ENCODE peak calls at places on chromosomes 7 and 10, in seven cellular contexts. I, W, C, L, J, S and Z are unnamed samples.

GRCh38 chr7:79453558-79454324 is at the start of gene MAGI2:
- DNase-seq in J (peak), S (peak), I (peak), L (peak), W (no peak), C (peak), Z (peak)

GRCh38 chr7:101882595-101883564 is 65.5 kb downstream of the CUX1 start:
- DNase-seq in J (peak), L (peak), C (peak), W (peak), I (peak), S (no peak), Z (peak)

GRCh38 chr7:81887098-81887497 is 117.3 kb upstream of the HGF start:
- DNase-seq in S (no peak), I (no peak), W (no peak), C (peak), J (no peak), L (no peak), Z (no peak)

GRCh38 chr7:117757440-117757839 is 115.8 kb downstream of the CTTNBP2 start:
- DNase-seq in L (no peak), C (no peak), S (no peak), J (no peak), W (no peak), I (no peak), Z (no peak)

GRCh38 chr7:135979674-135980660 is 2.8 kb upstream of the MTPN start:
- DNase-seq in J (no peak), L (no peak), W (no peak), I (no peak), C (no peak), S (no peak), Z (no peak)

GRCh38 chr10:98349508-98349922 is 65.5 kb downstream of the PYROXD2 start:
- DNase-seq in L (no peak), I (no peak), W (no peak), J (peak), S (no peak), C (no peak), Z (no peak)

GRCh38 chr10:24722676-24723385 is 856 bp downstream of the ARHGAP21 start:
- DNase-seq in L (peak), S (peak), C (peak), J (peak), W (no peak), I (peak), Z (no peak)

GRCh38 chr7:144670251-144670650 is 165.6 kb downstream of the TPK1 start:
- DNase-seq in L (no peak), I (no peak), C (no peak), S (no peak), W (peak), J (no peak), Z (peak)

GRCh38 chr7:66050990-66051424 is 24.6 kb upstream of the ASL start:
- DNase-seq in I (peak), W (no peak), J (no peak), C (peak), L (peak), S (no peak), Z (peak)

GRCh38 chr7:23530901-23531793 is 634 bp downstream of the TRA2A start:
- DNase-seq in J (peak), W (no peak), S (peak), I (peak), L (peak), C (peak), Z (peak)

GRCh38 chr7:120856621-120857352 is 1.2 kb downstream of the TSPAN12 start:
- DNase-seq in J (peak), I (peak), C (peak), S (peak), L (peak), W (peak), Z (no peak)

GRCh38 chr7:159049266-159050025 is 95.2 kb downstream of the VIPR2 start:
- DNase-seq in C (no peak), I (no peak), S (no peak), J (no peak), L (peak), W (no peak), Z (no peak)

GRCh38 chr10:34031410-34031809 is 696.9 kb upstream of the NRP1 start:
- DNase-seq in I (no peak), J (peak), L (no peak), W (no peak), C (no peak), S (no peak), Z (no peak)

GRCh38 chr10:79357180-79357579 is 9.9 kb downstream of the PPIF start:
- DNase-seq in W (no peak), I (no peak), C (no peak), S (no peak), J (no peak), L (no peak), Z (no peak)

GRCh38 chr7:55887786-55888185 is 530 bp downstream of the ZNF713 start:
- DNase-seq in W (no peak), C (peak), S (no peak), I (no peak), L (no peak), J (no peak), Z (no peak)

GRCh38 chr10:105757302-105757701 is 1116.2 kb downstream of the SORCS3 start:
- DNase-seq in C (no peak), J (no peak), S (no peak), I (no peak), L (no peak), W (no peak), Z (no peak)

DNA sequence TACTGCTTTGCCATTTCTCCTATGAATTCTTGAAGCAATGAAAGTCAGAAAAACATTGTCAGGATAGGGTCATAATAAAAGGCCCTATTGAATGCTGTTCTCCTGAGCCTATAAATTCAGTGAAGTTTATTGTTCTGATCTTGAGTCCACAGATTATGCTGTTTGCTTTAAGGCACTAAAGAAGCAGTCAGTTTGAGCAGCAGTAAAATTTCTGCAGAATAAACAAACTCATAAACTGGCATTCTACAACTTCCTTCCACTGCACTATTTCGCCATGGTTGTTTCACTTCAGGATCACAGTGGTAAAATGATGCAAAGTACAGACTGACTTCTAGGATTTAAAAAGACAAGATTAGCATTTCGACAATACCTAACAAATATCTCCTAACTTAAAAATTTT is 503.2 kb downstream of the SH2D4B start:
- DNase-seq in J (no peak), C (no peak), W (no peak), L (no peak), I (no peak), S (no peak), Z (no peak)
- H3K27ac ChIP-seq in J (no peak), C (no peak), W (no peak), L (no peak), I (no peak), S (no peak), Z (no peak)

DNA sequence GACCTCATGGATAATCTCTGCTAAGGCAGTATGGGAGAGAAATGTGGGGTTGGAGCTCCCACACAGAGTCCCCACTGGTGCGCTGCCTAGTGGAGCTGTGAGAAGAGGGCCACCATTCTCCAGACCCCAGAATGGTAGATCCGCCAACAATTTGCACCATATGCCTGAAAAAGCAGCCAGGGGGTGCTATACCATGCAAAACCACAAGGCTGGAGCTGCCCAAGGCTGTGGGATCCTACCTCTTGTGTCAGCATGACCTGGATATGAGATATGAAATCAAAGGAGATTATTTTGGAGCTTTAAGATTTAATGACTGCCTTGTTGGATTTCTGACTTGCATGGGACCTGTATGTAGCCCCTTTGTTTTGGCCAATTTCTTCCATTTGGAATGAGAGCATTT is 27.0 kb upstream of the SAMD9L start:
- DNase-seq in I (peak), W (no peak), S (no peak), J (no peak), L (no peak), C (no peak), Z (no peak)
- TF ChIP-seq CTCF in I (no peak), W (peak), S (no peak), J (no peak), L (no peak), C (no peak), Z (no peak)

GRCh38 chr10:74600170-74600569 is 226.2 kb upstream of the KAT6B start:
- DNase-seq in C (no peak), W (no peak), S (no peak), I (no peak), J (no peak), L (no peak), Z (no peak)

GRCh38 chr10:74599676-74600075 is 226.7 kb upstream of the KAT6B start:
- DNase-seq in W (no peak), J (no peak), I (no peak), S (no peak), C (no peak), L (no peak), Z (no peak)

GRCh38 chr10:74593470-74593869 is 232.9 kb upstream of the KAT6B start:
- DNase-seq in W (no peak), S (no peak), I (no peak), L (no peak), J (no peak), C (no peak), Z (no peak)

GRCh38 chr10:74596713-74597112 is 229.7 kb upstream of the KAT6B start:
- DNase-seq in S (no peak), C (no peak), W (no peak), I (no peak), J (no peak), L (no peak), Z (no peak)

DNA sequence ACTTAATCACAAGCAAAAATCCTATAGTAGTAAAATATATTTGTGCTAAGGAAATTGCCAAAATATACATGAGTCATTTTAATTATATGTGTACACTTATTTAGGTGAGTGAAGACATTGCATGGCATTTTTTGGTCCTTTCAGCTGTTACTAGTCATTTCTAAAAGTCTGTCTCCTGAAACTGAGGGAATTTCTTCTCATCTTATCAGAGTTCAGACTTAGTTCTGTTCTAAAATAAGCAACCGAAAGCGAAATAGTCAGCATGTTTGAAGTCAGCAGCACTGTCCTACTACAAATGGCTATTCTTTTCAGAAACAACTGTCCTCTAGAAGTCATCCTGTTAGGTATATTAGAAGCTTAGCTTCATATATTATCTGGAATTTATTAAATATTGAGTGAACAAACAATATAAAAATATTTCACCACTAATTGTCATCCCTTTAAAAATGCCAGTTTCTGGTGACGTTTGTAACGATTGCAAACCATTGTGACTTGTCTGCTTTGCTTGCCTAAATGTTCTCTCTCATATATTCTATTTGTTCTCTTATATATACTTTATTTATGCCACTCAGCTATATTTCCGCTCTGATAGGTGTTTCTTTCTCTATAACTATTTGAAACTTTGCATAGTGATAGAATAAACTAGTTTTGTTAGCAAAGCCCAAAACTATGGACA is 227.4 kb upstream of the KAT6B start:
- DNase-seq in C (no peak), S (no peak), W (no peak), J (no peak), L (no peak), I (no peak), Z (no peak)
- H3K27ac ChIP-seq in C (peak), S (peak), W (no peak), J (peak), L (peak), I (no peak), Z (no peak)

DNA sequence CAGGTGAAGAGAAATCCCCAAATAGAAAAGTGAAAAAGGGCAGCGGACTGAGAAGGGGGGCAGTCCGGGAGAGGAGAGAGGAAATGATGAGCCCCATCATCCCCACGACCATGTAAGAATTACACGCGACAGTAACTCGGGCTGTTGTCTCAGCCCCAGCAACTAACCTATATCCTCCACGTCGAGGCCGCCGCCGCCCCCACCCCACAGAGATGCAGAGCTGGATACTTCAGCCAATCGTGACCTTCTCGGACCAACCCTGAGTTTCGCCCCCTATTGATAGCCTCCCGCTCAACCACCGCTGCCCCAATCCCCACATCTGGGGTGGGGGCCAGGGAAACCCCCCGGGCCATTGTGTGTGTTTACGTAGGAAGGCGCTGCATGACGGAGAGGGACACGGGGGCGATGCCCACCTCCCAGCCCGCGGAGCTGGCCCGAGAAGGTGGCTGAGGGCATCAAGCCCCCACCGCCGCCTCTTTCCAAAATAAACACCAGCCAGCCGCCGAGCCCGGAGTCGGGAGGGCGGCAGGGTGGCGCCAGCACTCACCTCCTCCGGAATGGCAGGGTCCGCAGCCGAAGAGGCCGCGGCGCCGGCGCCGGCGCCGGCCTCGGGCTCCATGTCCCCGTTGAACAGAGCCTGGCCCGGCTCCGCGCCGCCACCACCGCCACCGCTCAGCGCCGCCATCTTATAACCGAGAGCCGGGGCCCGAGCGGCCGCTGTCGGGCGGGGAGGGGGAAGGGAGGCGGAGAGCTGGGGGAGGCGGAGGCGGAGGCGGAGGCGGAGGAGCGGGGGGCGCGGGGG is 509 bp downstream of the BRAF start:
- DNase-seq in W (peak), C (peak), J (peak), S (peak), I (peak), L (peak), Z (peak)
- TF ChIP-seq CTCF in W (peak), C (peak), J (peak), S (peak), I (peak), L (peak), Z (peak)

DNA sequence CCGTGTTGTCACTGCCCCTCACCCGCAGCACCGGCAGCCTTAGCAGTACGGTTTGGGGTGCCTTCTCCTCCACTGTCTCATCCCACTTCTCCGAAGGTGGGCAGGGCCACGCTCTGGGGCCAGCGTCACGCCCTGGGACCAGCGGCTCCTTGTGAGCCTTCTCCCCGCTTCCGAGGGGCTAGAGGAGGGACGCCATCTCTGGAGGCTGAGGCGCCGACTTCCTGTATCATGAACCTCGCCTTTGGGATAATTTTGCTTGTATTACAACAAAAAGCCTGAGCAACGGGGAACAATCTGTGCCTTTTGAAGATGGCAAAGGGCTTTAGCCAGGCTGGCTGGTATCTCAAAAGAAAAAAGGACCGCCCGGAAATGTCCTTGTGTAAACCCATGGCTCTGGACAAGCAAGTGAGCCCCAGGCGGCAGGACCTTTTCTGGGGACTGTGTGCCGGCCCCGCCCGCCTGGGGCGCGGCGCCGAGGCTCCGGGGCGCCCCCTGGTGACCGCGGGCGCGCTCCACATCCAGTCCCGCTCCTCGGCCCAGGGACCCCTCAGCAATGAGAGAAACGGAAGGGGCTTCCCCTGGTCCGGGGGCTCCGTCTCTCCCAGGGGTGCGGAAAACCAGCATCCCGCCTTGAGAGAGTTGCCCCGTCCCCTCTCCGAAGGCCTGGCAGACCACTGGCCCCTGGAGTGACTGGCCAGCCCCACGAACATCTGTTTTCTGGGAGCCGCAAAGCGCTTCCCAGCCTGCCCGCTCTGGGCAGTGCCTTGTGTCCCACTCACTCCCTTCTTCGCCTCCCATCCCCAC is 3.8 kb downstream of the DEPP1 start:
- DNase-seq in S (peak), I (peak), L (peak), C (peak), J (peak), W (peak), Z (peak)
- H3K27ac ChIP-seq in S (peak), I (peak), L (peak), C (peak), J (peak), W (peak), Z (peak)

GRCh38 chr7:116162992-116163391 is 47.3 kb upstream of the TES start:
- DNase-seq in W (peak), I (peak), L (no peak), S (no peak), C (no peak), J (no peak), Z (no peak)
- TF ChIP-seq CTCF in W (peak), I (peak), L (no peak), S (no peak), C (no peak), J (no peak), Z (no peak)